ENCODE peak calls at places on chromosome 4, in five cellular contexts. One of them, this sample, is unnamed.

GRCh38 chr4:108166441-108167315 is 2.1 kb downstream of the LEF1 start:
- DNase-seq in pancreas: no peak
- DNase-seq in upper lobe of right lung: no peak
- DNase-seq in BJ: no peak
- DNase-seq in colonic mucosa: peak; percentile 27
- DNase-seq in this sample: peak; percentile 35

GRCh38 chr4:38902695-38903094 is 35.1 kb downstream of the FAM114A1 start:
- DNase-seq in pancreas: no peak
- DNase-seq in upper lobe of right lung: no peak
- DNase-seq in BJ: no peak
- DNase-seq in colonic mucosa: no peak
- DNase-seq in this sample: peak; percentile 15

GRCh38 chr4:126004936-126005335 is 690.2 kb downstream of the FAT4 start:
- DNase-seq in pancreas: no peak
- DNase-seq in upper lobe of right lung: no peak
- DNase-seq in BJ: peak; percentile 9
- DNase-seq in colonic mucosa: no peak
- DNase-seq in this sample: no peak

GRCh38 chr4:5852806-5853205 is 40.1 kb downstream of the CRMP1 start:
- DNase-seq in pancreas: no peak
- DNase-seq in upper lobe of right lung: no peak
- DNase-seq in BJ: no peak
- DNase-seq in colonic mucosa: no peak
- DNase-seq in this sample: no peak

GRCh38 chr4:30722916-30723270 is 2.7 kb downstream of the PCDH7 start:
- DNase-seq in pancreas: no peak
- DNase-seq in upper lobe of right lung: no peak
- DNase-seq in BJ: no peak
- DNase-seq in colonic mucosa: peak; percentile 16
- DNase-seq in this sample: peak; percentile 1

GRCh38 chr4:153763404-153763803 is 3.6 kb upstream of the RNF175 start:
- DNase-seq in pancreas: no peak
- DNase-seq in upper lobe of right lung: no peak
- DNase-seq in BJ: no peak
- DNase-seq in colonic mucosa: no peak
- DNase-seq in this sample: no peak

GRCh38 chr4:81684357-81684756 is 212.7 kb upstream of the RASGEF1B start:
- DNase-seq in pancreas: no peak
- DNase-seq in upper lobe of right lung: no peak
- DNase-seq in BJ: no peak
- DNase-seq in colonic mucosa: no peak
- DNase-seq in this sample: no peak

GRCh38 chr4:42489095-42489494 is 91.8 kb downstream of the SHISA3 start:
- DNase-seq in pancreas: no peak
- DNase-seq in upper lobe of right lung: no peak
- DNase-seq in BJ: no peak
- DNase-seq in colonic mucosa: no peak
- DNase-seq in this sample: peak; percentile 50

GRCh38 chr4:160835789-160836188 is 1328.0 kb downstream of the FSTL5 start:
- DNase-seq in pancreas: peak; percentile 11
- DNase-seq in upper lobe of right lung: no peak
- DNase-seq in BJ: no peak
- DNase-seq in colonic mucosa: no peak
- DNase-seq in this sample: no peak

GRCh38 chr4:184383497-184384055 is 90.8 kb downstream of the IRF2 start:
- DNase-seq in pancreas: peak; percentile 23
- DNase-seq in upper lobe of right lung: no peak
- DNase-seq in BJ: peak; percentile 85
- DNase-seq in colonic mucosa: peak; percentile 53
- DNase-seq in this sample: no peak

GRCh38 chr4:124278477-124278876 is 434.1 kb downstream of the ANKRD50 start:
- DNase-seq in pancreas: no peak
- DNase-seq in upper lobe of right lung: no peak
- DNase-seq in BJ: peak; percentile 54
- DNase-seq in colonic mucosa: no peak
- DNase-seq in this sample: no peak

GRCh38 chr4:733631-733980 is 28.0 kb downstream of the PCGF3 start:
- DNase-seq in pancreas: no peak
- DNase-seq in upper lobe of right lung: peak; percentile 49
- DNase-seq in BJ: no peak
- DNase-seq in colonic mucosa: no peak
- DNase-seq in this sample: no peak

GRCh38 chr4:2962614-2963184 is 507 bp downstream of the NOP14 start:
- DNase-seq in pancreas: no peak
- DNase-seq in upper lobe of right lung: no peak
- DNase-seq in BJ: peak; percentile 3
- DNase-seq in colonic mucosa: peak; percentile 60
- DNase-seq in this sample: no peak

GRCh38 chr4:2963185-2964076 is at the start of the genes GRK4 and NOP14:
- DNase-seq in pancreas: peak; percentile 97
- DNase-seq in upper lobe of right lung: peak; percentile 100
- DNase-seq in BJ: peak; percentile 89
- DNase-seq in colonic mucosa: peak; percentile 98
- DNase-seq in this sample: peak; percentile 98

GRCh38 chr4:2964077-2964471 is 703 bp downstream of the GRK4 start:
- DNase-seq in pancreas: no peak
- DNase-seq in upper lobe of right lung: no peak
- DNase-seq in BJ: no peak
- DNase-seq in colonic mucosa: no peak
- DNase-seq in this sample: no peak

GRCh38 chr4:2961411-2962098 is 1.7 kb downstream of the NOP14 start:
- DNase-seq in pancreas: peak; percentile 26
- DNase-seq in upper lobe of right lung: no peak
- DNase-seq in BJ: no peak
- DNase-seq in colonic mucosa: peak; percentile 23
- DNase-seq in this sample: no peak

GRCh38 chr4:2962099-2962455 is 1.1 kb downstream of the NOP14 start:
- DNase-seq in pancreas: peak; percentile 14
- DNase-seq in upper lobe of right lung: no peak
- DNase-seq in BJ: no peak
- DNase-seq in colonic mucosa: peak; percentile 24
- DNase-seq in this sample: no peak
- H3K4me3 ChIP-seq in pancreas: peak overlapping the region; percentile 79
- H3K4me3 ChIP-seq in upper lobe of right lung: peak overlapping the region; percentile 71
- H3K4me3 ChIP-seq in BJ: peak overlapping the region; percentile 74
- H3K4me3 ChIP-seq in colonic mucosa: peak overlapping the region; percentile 91
- H3K4me3 ChIP-seq in this sample: peak overlapping the region; percentile 87

GRCh38 chr4:163356104-163356503 is 12.4 kb downstream of the NPY5R start:
- DNase-seq in pancreas: no peak
- DNase-seq in upper lobe of right lung: no peak
- DNase-seq in BJ: no peak
- DNase-seq in colonic mucosa: no peak
- DNase-seq in this sample: no peak
- TF ChIP-seq CTCF in pancreas: no peak
- TF ChIP-seq CTCF in upper lobe of right lung: no peak
- TF ChIP-seq CTCF in BJ: no peak
- TF ChIP-seq CTCF in colonic mucosa: no peak
- TF ChIP-seq CTCF in this sample: no peak

GRCh38 chr4:7897811-7898210 is 41.9 kb downstream of the AFAP1 start:
- DNase-seq in pancreas: no peak
- DNase-seq in upper lobe of right lung: no peak
- DNase-seq in BJ: no peak
- DNase-seq in colonic mucosa: no peak
- DNase-seq in this sample: no peak
- H3K27me3 ChIP-seq in pancreas: no peaks in the 10 kb centered on the region
- H3K27me3 ChIP-seq in upper lobe of right lung: no peaks in the 10 kb centered on the region
- H3K27me3 ChIP-seq in BJ: no peaks in the 10 kb centered on the region
- H3K27me3 ChIP-seq in colonic mucosa: no peaks in the 10 kb centered on the region
- H3K27me3 ChIP-seq in this sample: no peaks in the 10 kb centered on the region

GRCh38 chr4:58935336-58935735 is 1825.2 kb upstream of the IGFBP7 start:
- DNase-seq in pancreas: no peak
- DNase-seq in upper lobe of right lung: no peak
- DNase-seq in BJ: no peak
- DNase-seq in colonic mucosa: no peak
- DNase-seq in this sample: no peak

GRCh38 chr4:58936436-58936835 is 1826.3 kb upstream of the IGFBP7 start:
- DNase-seq in pancreas: no peak
- DNase-seq in upper lobe of right lung: no peak
- DNase-seq in BJ: no peak
- DNase-seq in colonic mucosa: no peak
- DNase-seq in this sample: no peak

DNA sequence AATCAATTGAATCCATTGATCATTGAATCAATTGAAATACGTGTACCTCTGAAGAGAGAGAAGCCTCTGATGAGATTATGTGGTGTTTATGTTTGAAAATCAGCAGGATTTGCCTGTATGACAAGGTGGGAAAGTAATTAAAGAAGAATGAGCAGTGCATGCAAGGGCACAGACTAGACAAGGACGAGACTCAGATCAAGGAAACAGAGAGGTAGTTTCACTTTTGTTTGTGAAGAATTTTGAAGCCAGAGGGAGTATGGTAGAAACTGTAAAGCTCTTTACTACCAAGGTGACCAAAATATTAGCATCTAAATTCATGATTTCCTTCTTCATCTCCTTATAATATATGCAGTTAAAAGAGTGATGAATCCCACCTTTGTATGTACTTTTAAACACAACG is 1830.0 kb upstream of the IGFBP7 start:
- DNase-seq in pancreas: no peak
- DNase-seq in upper lobe of right lung: no peak
- DNase-seq in BJ: no peak
- DNase-seq in colonic mucosa: no peak
- DNase-seq in this sample: no peak
- H3K4me3 ChIP-seq in pancreas: no peak overlapping the region
- H3K4me3 ChIP-seq in upper lobe of right lung: no peak overlapping the region
- H3K4me3 ChIP-seq in BJ: no peak overlapping the region
- H3K4me3 ChIP-seq in colonic mucosa: no peak overlapping the region
- H3K4me3 ChIP-seq in this sample: no peak overlapping the region

GRCh38 chr4:20085156-20085555 is 166.5 kb upstream of the SLIT2 start:
- DNase-seq in pancreas: no peak
- DNase-seq in upper lobe of right lung: no peak
- DNase-seq in BJ: no peak
- DNase-seq in colonic mucosa: no peak
- DNase-seq in this sample: no peak
- TF ChIP-seq CTCF in pancreas: no peak
- TF ChIP-seq CTCF in upper lobe of right lung: no peak
- TF ChIP-seq CTCF in BJ: no peak
- TF ChIP-seq CTCF in colonic mucosa: no peak
- TF ChIP-seq CTCF in this sample: no peak

GRCh38 chr4:76760214-76760613 is 137.7 kb downstream of the SOWAHB start:
- DNase-seq in pancreas: no peak
- DNase-seq in upper lobe of right lung: no peak
- DNase-seq in BJ: no peak
- DNase-seq in colonic mucosa: no peak
- DNase-seq in this sample: no peak
- H3K27me3 ChIP-seq in pancreas: no peaks in the 10 kb centered on the region
- H3K27me3 ChIP-seq in upper lobe of right lung: no peaks in the 10 kb centered on the region
- H3K27me3 ChIP-seq in BJ: no peaks in the 10 kb centered on the region
- H3K27me3 ChIP-seq in colonic mucosa: no peaks in the 10 kb centered on the region
- H3K27me3 ChIP-seq in this sample: no peaks in the 10 kb centered on the region

GRCh38 chr4:1874207-1874606 is 3.0 kb downstream of the NSD2 start:
- DNase-seq in pancreas: no peak
- DNase-seq in upper lobe of right lung: no peak
- DNase-seq in BJ: no peak
- DNase-seq in colonic mucosa: no peak
- DNase-seq in this sample: no peak

GRCh38 chr4:1871471-1872021 is 353 bp downstream of the NSD2 start:
- DNase-seq in pancreas: peak; percentile 55
- DNase-seq in upper lobe of right lung: peak; percentile 77
- DNase-seq in BJ: no peak
- DNase-seq in colonic mucosa: peak; percentile 37
- DNase-seq in this sample: peak; percentile 59

GRCh38 chr4:1873291-1873690 is 2.1 kb downstream of the NSD2 start:
- DNase-seq in pancreas: no peak
- DNase-seq in upper lobe of right lung: no peak
- DNase-seq in BJ: no peak
- DNase-seq in colonic mucosa: no peak
- DNase-seq in this sample: no peak

GRCh38 chr4:1873776-1874175 is 2.6 kb downstream of the NSD2 start:
- DNase-seq in pancreas: no peak
- DNase-seq in upper lobe of right lung: no peak
- DNase-seq in BJ: no peak
- DNase-seq in colonic mucosa: peak; percentile 37
- DNase-seq in this sample: no peak

GRCh38 chr4:1872918-1873269 is 1.7 kb downstream of the NSD2 start:
- DNase-seq in pancreas: no peak
- DNase-seq in upper lobe of right lung: no peak
- DNase-seq in BJ: no peak
- DNase-seq in colonic mucosa: no peak
- DNase-seq in this sample: peak; percentile 42
- H3K4me3 ChIP-seq in pancreas: no peak overlapping the region
- H3K4me3 ChIP-seq in upper lobe of right lung: no peak overlapping the region
- H3K4me3 ChIP-seq in BJ: no peak overlapping the region
- H3K4me3 ChIP-seq in colonic mucosa: no peak overlapping the region
- H3K4me3 ChIP-seq in this sample: peak overlapping the region; percentile 90